ENCODE peak calls at places on chromosomes 6 and 20, in six cellular contexts. J, D, Y, M, H and V are unnamed samples.

GRCh38 chr6:133193396-133193795 is 47.8 kb upstream of the EYA4 start:
- DNase-seq in J (no peak), D (no peak), Y (no peak), M (no peak), H (no peak), V (no peak)

GRCh38 chr6:150250826-150251225 is 108.0 kb downstream of the PPP1R14C start:
- DNase-seq in J (no peak), D (no peak), Y (no peak), M (no peak), H (no peak), V (no peak)

GRCh38 chr6:120935908-120936307 is 398.4 kb downstream of the TBC1D32 start:
- DNase-seq in J (no peak), D (no peak), Y (no peak), M (no peak), H (no peak), V (no peak)

GRCh38 chr20:2596673-2597279 is 55.7 kb upstream of the NOP56 start:
- DNase-seq in J (no peak), D (no peak), Y (no peak), M (no peak), H (no peak), V (no peak)

GRCh38 chr20:46990811-46991567 is 96.3 kb downstream of the EYA2 start:
- DNase-seq in J (no peak), D (no peak), Y (no peak), M (no peak), H (no peak), V (no peak)

GRCh38 chr20:39214778-39215177 is 252.6 kb downstream of the DHX35 start:
- DNase-seq in J (no peak), D (no peak), Y (no peak), M (no peak), H (no peak), V (no peak)

GRCh38 chr20:43901296-43901695 is 13.4 kb upstream of the TOX2 start:
- DNase-seq in J (no peak), D (no peak), Y (no peak), M (no peak), H (no peak), V (no peak)

GRCh38 chr6:134495893-134496253 is 178.0 kb upstream of the SGK1 start:
- DNase-seq in J (no peak), D (no peak), Y (no peak), M (no peak), H (no peak), V (peak; percentile 33)

GRCh38 chr20:12022121-12022520 is 104.4 kb downstream of the BTBD3 start:
- DNase-seq in J (no peak), D (no peak), Y (no peak), M (peak; percentile 39), H (no peak), V (no peak)

DNA sequence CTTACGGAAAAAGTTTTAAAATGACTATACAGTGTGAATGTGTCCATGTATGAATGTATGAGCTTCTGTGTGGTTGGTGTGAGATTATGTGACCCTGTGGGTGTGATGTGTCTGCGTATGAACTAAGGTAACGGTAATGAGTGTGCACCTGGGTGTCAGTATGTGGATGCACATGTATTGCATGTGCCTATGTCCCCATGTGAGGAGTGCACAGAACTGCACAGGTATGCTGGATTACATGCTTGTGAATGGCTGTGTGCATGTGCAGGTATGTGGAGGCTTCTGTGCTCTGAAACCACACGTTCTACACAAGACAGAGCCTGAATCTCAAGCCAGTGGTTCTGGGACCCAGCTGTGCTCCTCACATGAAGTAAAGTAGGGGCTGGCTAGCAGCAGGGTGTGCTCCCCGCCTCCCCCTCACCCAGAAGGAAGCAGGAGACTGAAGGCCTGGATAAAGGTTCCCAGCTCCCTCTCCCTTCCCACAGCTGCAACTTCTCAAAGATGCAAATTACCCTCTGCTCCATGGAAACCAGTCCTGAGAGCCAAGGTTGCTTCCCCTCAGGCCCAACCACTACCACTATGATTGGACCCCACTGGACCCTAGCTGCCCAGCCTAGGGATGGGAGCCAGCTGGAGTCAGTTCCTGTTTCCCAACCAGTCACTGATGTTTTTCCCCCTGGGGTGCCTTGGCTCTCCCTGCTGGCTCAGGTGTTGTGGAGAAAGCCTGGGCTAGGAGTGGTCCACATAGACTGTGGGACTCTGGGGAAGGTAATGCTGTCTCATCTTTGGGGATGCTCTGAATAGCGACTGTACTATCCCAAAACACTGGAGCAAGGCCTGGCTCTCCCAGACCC is 24.8 kb upstream of the SPDEF start:
- DNase-seq in J (no peak), D (no peak), Y (no peak), M (no peak), H (no peak), V (no peak)
- TF ChIP-seq POLR2AphosphoS5 in J (no peak), D (no peak), Y (no peak), M (no peak), H (no peak), V (no peak)

GRCh38 chr6:31829633-31830492 is 2.3 kb downstream of the HSPA1B start:
- DNase-seq in J (no peak), D (no peak), Y (no peak), M (no peak), H (no peak), V (peak; percentile 65)

GRCh38 chr6:31825553-31825952 is 2.0 kb upstream of the HSPA1B start:
- DNase-seq in J (no peak), D (no peak), Y (no peak), M (no peak), H (no peak), V (no peak)

GRCh38 chr6:31822038-31822821 is 5.3 kb upstream of the HSPA1B start:
- DNase-seq in J (peak; percentile 77), D (peak; percentile 80), Y (no peak), M (peak; percentile 98), H (peak; percentile 97), V (no peak)

GRCh38 chr6:31827286-31828079 is at the start of gene HSPA1B:
- DNase-seq in J (peak; percentile 98), D (peak; percentile 100), Y (peak; percentile 100), M (peak; percentile 100), H (peak; percentile 100), V (peak; percentile 100)

GRCh38 chr6:31826793-31827285 is 699 bp upstream of the HSPA1B start:
- DNase-seq in J (no peak), D (peak; percentile 90), Y (no peak), M (peak; percentile 95), H (peak; percentile 97), V (peak; percentile 92)
- TF ChIP-seq CTCF in J (no peak), D (no peak), Y (no peak), M (no peak), H (no peak), V (no peak)

GRCh38 chr20:33733654-33734576 is 2.1 kb downstream of the ZNF341 start:
- DNase-seq in J (no peak), D (no peak), Y (no peak), M (no peak), H (peak; percentile 68), V (no peak)
- TF ChIP-seq POLR2AphosphoS5 in J (no peak), D (no peak), Y (no peak), M (peak; percentile 46), H (peak; percentile 36), V (peak; percentile 16)

GRCh38 chr6:41191569-41191968 is 9.4 kb downstream of the TREML2 start:
- DNase-seq in J (no peak), D (no peak), Y (peak; percentile 12), M (no peak), H (no peak), V (peak; percentile 67)
- TF ChIP-seq CTCF in J (no peak), D (no peak), Y (peak; percentile 77), M (no peak), H (no peak), V (no peak)